ENCODE peak calls at places on chromosomes 2 and 18, in ten cellular contexts. S is GM04504; K is NCI-H1092; G is cardiac muscle cell; O is AG04449; U is stimulated activated CD4-positive, alpha-beta T cell treated with anti-CD3 and anti-CD28 coated beads, Interleukin-2, amount 100 ng/mL, for 48 hours; V is AG09319; L is mesenchymal stem cell; Y is cardiac septum; I is stimulated activated CD8-positive, alpha-beta memory T cell treated with anti-CD3 and anti-CD28 coated beads, Interleukin-2, amount 100 ng/mL, for 1 hour. D is an unnamed sample.

GRCh38 chr2:170924969-170925368 is 4.1 kb upstream of the GORASP2 start:
- DNase-seq in S (no peak), K (no peak), G (no peak), O (no peak), U (no peak), V (no peak), L (no peak), Y (no peak), I (no peak), D (peak; percentile 13)

GRCh38 chr2:46657042-46657504 is 177.7 kb downstream of the TMEM247 start:
- DNase-seq in S (no peak), K (peak; percentile 3), G (peak; percentile 91), O (no peak), U (no peak), V (no peak), L (peak; percentile 83), Y (no peak), I (no peak), D (peak; percentile 84)

GRCh38 chr18:75210274-75211001 is at the start of gene TSHZ1:
- DNase-seq in S (peak; percentile 81), K (peak; percentile 94), G (peak; percentile 85), O (peak; percentile 44), U (no peak), V (no peak), L (peak; percentile 88), Y (no peak), I (no peak), D (peak; percentile 91)

GRCh38 chr2:46825231-46825957 is 90.2 kb downstream of the MCFD2 start:
- DNase-seq in S (no peak), K (no peak), G (no peak), O (no peak), U (no peak), V (no peak), L (no peak), Y (peak; percentile 65), I (no peak), D (no peak)

GRCh38 chr18:27599202-27599829 is 414.2 kb upstream of the CHST9 start:
- DNase-seq in S (peak; percentile 10), K (peak; percentile 35), G (peak; percentile 62), O (no peak), U (peak; percentile 27), V (no peak), L (peak; percentile 51), Y (no peak), I (no peak), D (peak; percentile 64)

GRCh38 chr18:57059366-57059765 is 87.5 kb upstream of the BOD1L2 start:
- DNase-seq in S (no peak), K (no peak), G (no peak), O (no peak), U (no peak), V (no peak), L (no peak), Y (no peak), I (no peak), D (no peak)

GRCh38 chr2:133982231-133982630 is 271.6 kb upstream of the MGAT5 start:
- DNase-seq in S (no peak), K (no peak), G (no peak), O (no peak), U (no peak), V (no peak), L (no peak), Y (no peak), I (no peak), D (no peak)

GRCh38 chr18:58013241-58014211 is 30.5 kb upstream of the NEDD4L start:
- DNase-seq in S (no peak), K (no peak), G (no peak), O (no peak), U (no peak), V (no peak), L (no peak), Y (no peak), I (no peak), D (peak; percentile 13)

GRCh38 chr2:55914786-55915185 is 8.8 kb downstream of the EFEMP1 start:
- DNase-seq in S (no peak), K (no peak), G (no peak), O (no peak), U (no peak), V (no peak), L (no peak), Y (no peak), I (no peak), D (peak; percentile 38)

GRCh38 chr2:26477911-26478253 is at the start of gene OTOF:
- DNase-seq in S (peak; percentile 63), K (peak; percentile 9), G (peak; percentile 89), O (peak; percentile 33), U (no peak), V (no peak), L (peak; percentile 48), Y (no peak), I (no peak), D (peak; percentile 80)

GRCh38 chr2:62383843-62384242 is 122.2 kb downstream of the TMEM17 start:
- DNase-seq in S (no peak), K (no peak), G (no peak), O (no peak), U (no peak), V (no peak), L (no peak), Y (no peak), I (no peak), D (peak; percentile 57)

GRCh38 chr2:12177052-12177994 is 430.9 kb downstream of the LPIN1 start:
- DNase-seq in S (peak; percentile 64), K (no peak), G (peak; percentile 72), O (no peak), U (no peak), V (peak; percentile 11), L (peak; percentile 90), Y (no peak), I (no peak), D (peak; percentile 70)

GRCh38 chr2:152542995-152543481 is 174.2 kb downstream of the PRPF40A start:
- DNase-seq in S (peak; percentile 80), K (no peak), G (peak; percentile 84), O (peak; percentile 80), U (no peak), V (peak; percentile 62), L (peak; percentile 93), Y (no peak), I (no peak), D (peak; percentile 97)